ENCODE peak calls at places on chromosomes 5 and 9, in five cellular contexts. E, Y, C, W and T are unnamed samples.

GRCh38 chr9:124448019-124448418 is 2.2 kb upstream of the ADGRD2 start:
- DNase-seq in C (no peak), E (no peak), Y (no peak), W (no peak), T (no peak)

GRCh38 chr5:4387295-4387694 is 752.8 kb upstream of the ADAMTS16 start:
- DNase-seq in E (no peak), W (no peak), C (no peak), Y (no peak), T (no peak)

GRCh38 chr5:81450940-81451339 is 57.0 kb upstream of the ACOT12 start:
- DNase-seq in Y (peak; percentile 29), C (no peak), E (no peak), W (no peak), T (peak; percentile 16)

GRCh38 chr5:130222638-130223037 is 318.4 kb downstream of the CHSY3 start:
- DNase-seq in C (no peak), E (no peak), Y (no peak), W (no peak), T (no peak)

GRCh38 chr5:164358531-164359259 is 853.3 kb downstream of the MAT2B start:
- DNase-seq in C (no peak), E (no peak), W (no peak), Y (no peak), T (no peak)

GRCh38 chr9:123111427-123111826 is 78.0 kb downstream of the GPR21 start:
- DNase-seq in Y (no peak), E (no peak), C (no peak), W (no peak), T (no peak)

GRCh38 chr9:84807870-84808385 is 138.4 kb downstream of the NTRK2 start:
- DNase-seq in W (no peak), C (no peak), Y (no peak), E (no peak), T (no peak)

GRCh38 chr5:151222769-151223446 is 984 bp downstream of the CCDC69 start:
- DNase-seq in E (no peak), Y (peak; percentile 58), W (peak; percentile 69), C (peak; percentile 53), T (no peak)

GRCh38 chr5:173618927-173619519 is 2.6 kb upstream of the BOD1 start:
- DNase-seq in W (peak; percentile 37), C (peak; percentile 28), E (peak; percentile 47), Y (peak; percentile 79), T (peak; percentile 56)

GRCh38 chr9:135522137-135522877 is 1.1 kb downstream of the LCN1 start:
- DNase-seq in C (no peak), Y (no peak), E (no peak), W (no peak), T (no peak)

GRCh38 chr9:86891886-86892437 is 55.3 kb downstream of the GAS1 start:
- DNase-seq in Y (no peak), E (no peak), W (no peak), C (no peak), T (no peak)

GRCh38 chr9:15999422-16000339 is 446.8 kb downstream of the CCDC171 start:
- DNase-seq in Y (no peak), W (no peak), E (no peak), C (no peak), T (peak; percentile 20)

GRCh38 chr5:120684749-120685415 is 220.8 kb downstream of the PRR16 start:
- DNase-seq in W (no peak), E (no peak), Y (peak; percentile 69), C (no peak), T (no peak)

GRCh38 chr5:113480243-113480642 is 8.0 kb downstream of the MCC start:
- DNase-seq in W (no peak), C (no peak), E (no peak), Y (no peak), T (no peak)

GRCh38 chr9:106717686-106718085 is 145.3 kb upstream of the ZNF462 start:
- DNase-seq in Y (peak; percentile 28), W (no peak), E (no peak), C (no peak), T (no peak)

GRCh38 chr9:133467101-133467500 is 7.3 kb downstream of the CACFD1 start:
- DNase-seq in E (no peak), W (no peak), Y (peak; percentile 62), C (no peak), T (no peak)

GRCh38 chr9:74953235-74953741 is 576 bp upstream of the C9orf40 start:
- DNase-seq in C (no peak), Y (no peak), W (no peak), E (no peak), T (no peak)

GRCh38 chr5:32132757-32133156 is 41.4 kb downstream of the GOLPH3 start:
- DNase-seq in W (no peak), C (no peak), E (no peak), Y (no peak), T (no peak)

GRCh38 chr9:126526218-126527108 is 87.3 kb upstream of the LMX1B start:
- DNase-seq in C (no peak), W (no peak), E (no peak), Y (no peak), T (no peak)

GRCh38 chr9:110714314-110714713 is 45.7 kb downstream of the MUSK start:
- DNase-seq in Y (peak; percentile 25), E (no peak), W (no peak), C (no peak), T (no peak)

GRCh38 chr5:176658007-176658599 is 10.8 kb downstream of the TSPAN17 start:
- DNase-seq in Y (peak; percentile 90), C (peak; percentile 73), W (peak; percentile 67), E (no peak), T (no peak)

GRCh38 chr9:114910541-114910940 is 19.9 kb downstream of the TNFSF8 start:
- DNase-seq in E (no peak), W (no peak), Y (no peak), C (no peak), T (no peak)

GRCh38 chr5:142713151-142713706 is 27.3 kb upstream of the FGF1 start:
- DNase-seq in W (peak; percentile 92), Y (peak; percentile 96), E (peak; percentile 61), C (peak; percentile 57), T (peak; percentile 64)

GRCh38 chr5:96288845-96289185 is 144.2 kb downstream of the PCSK1 start:
- DNase-seq in E (no peak), C (no peak), W (no peak), Y (no peak), T (no peak)

GRCh38 chr5:38208782-38209378 is 49.5 kb upstream of the EGFLAM start:
- DNase-seq in Y (peak; percentile 80), W (no peak), E (no peak), C (no peak), T (no peak)

GRCh38 chr5:77181173-77181572 is 29.3 kb upstream of the PDE8B start:
- DNase-seq in Y (peak; percentile 58), C (no peak), W (no peak), E (no peak), T (no peak)

GRCh38 chr9:78552802-78553201 is 255.9 kb downstream of the PSAT1 start:
- DNase-seq in C (no peak), Y (no peak), E (no peak), W (no peak), T (no peak)

GRCh38 chr5:14239951-14240350 is 96.8 kb downstream of the TRIO start:
- DNase-seq in W (no peak), C (no peak), Y (no peak), E (no peak), T (no peak)

GRCh38 chr5:36722913-36723312 is 116.5 kb downstream of the SLC1A3 start:
- DNase-seq in C (no peak), Y (no peak), E (peak; percentile 86), W (no peak), T (no peak)

GRCh38 chr5:167952278-167952990 is 339.0 kb upstream of the WWC1 start:
- DNase-seq in W (no peak), Y (no peak), E (no peak), C (no peak), T (no peak)

GRCh38 chr5:72597456-72597948 is 90.3 kb upstream of the ZNF366 start:
- DNase-seq in C (no peak), E (no peak), Y (peak; percentile 26), W (no peak), T (no peak)
- TF ChIP-seq POLR2AphosphoS5 in C (no peak), E (no peak), Y (no peak), W (no peak), T (no peak)

DNA sequence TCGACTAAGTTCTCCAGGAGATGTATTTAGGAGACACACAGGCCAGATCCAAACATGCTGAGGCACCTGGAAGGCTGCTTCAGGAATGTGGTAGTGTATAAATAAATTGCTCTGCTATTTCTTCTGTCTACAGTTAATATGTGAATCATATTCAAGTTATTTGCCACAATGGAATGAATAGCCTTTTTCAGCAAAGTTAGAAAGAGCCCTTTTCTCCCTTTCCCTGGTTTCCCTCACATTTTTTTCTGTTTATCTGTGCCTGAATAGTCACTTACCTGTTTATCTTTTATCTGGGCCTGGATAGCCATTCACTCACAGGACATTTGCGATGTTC is 44.1 kb upstream of the CLINT1 start:
- DNase-seq in C (no peak), Y (no peak), E (no peak), W (no peak), T (no peak)
- TF ChIP-seq POLR2AphosphoS5 in C (no peak), Y (no peak), E (no peak), W (no peak), T (no peak)

DNA sequence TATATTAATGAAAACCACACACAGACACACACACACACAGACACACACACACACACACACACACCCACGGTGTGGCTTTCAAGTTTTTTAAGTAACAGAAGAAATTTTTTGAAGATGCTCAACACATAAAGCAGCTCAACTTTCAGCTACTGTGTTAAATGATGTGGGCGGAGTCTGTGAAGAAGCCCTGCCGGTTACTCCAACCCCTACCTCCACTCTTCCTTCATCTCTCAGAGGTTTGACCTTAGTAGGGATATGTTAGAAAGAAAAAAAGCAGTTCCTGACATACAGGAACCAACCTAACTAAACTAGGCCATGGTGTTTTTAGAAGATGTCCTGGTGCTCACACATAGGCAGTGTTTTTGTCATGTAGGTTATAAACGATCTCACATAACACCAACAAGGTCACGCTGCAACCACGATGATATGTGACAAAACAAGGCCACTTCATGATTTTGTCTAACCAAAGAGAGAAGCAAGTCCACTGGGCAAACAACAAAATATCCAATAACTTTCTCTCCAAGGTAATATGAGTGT is 112.8 kb downstream of the EMB start:
- DNase-seq in E (no peak), C (no peak), W (no peak), Y (no peak), T (no peak)
- TF ChIP-seq POLR2AphosphoS5 in E (no peak), C (no peak), W (no peak), Y (no peak), T (no peak)

DNA sequence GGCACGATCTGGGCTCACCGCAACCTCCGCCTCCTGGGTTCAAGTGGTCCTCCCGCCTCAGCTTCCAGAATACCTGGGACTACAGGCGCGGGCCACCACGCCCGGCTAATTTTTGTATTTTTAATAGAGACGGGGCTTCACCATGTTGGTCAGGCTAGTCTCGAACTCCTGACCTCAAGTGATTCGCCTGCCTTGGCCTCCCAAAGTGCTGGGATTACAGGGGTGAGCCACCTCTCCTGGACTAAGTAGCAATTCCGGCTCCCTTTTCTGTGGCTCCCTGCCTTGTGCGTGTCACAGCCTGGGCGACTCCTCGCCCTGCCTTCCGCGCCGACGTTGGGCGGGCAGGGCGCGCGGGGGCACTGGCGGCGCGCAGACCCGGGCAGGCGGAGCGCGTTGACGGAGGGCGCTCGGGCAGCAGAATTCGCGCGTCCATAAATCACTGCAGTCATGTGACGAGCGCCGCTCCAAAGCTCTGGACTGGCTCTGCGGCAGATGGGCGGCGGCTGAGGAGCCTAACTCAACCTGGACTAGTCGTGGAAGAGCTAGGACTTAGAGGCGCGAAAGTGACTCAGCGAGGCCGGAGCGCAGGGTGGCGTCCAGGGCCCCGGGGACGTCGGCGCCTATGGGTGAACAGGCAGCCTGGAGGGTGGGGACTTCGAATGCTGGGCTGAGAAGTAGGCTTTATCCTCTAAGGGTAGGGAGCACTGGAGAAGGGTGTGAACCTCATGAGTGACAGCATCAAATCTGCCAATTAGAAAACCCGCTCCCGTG is 1.4 kb upstream of the CIZ1 start:
- DNase-seq in Y (peak; percentile 79), E (no peak), W (peak; percentile 92), C (no peak), T (no peak)
- TF ChIP-seq POLR2AphosphoS5 in Y (no peak), E (no peak), W (peak; percentile 92), C (no peak), T (no peak)

GRCh38 chr9:92467041-92467440 is 15.3 kb downstream of the ASPN start:
- DNase-seq in W (no peak), E (no peak), C (no peak), Y (no peak), T (no peak)
- TF ChIP-seq POLR2AphosphoS5 in W (no peak), E (no peak), C (no peak), Y (no peak), T (no peak)